ENCODE peak calls at places on chromosomes 13 and 19, in four cellular contexts. P, E, Z and B are unnamed samples.

GRCh38 chr19:14477417-14478112 is 2.4 kb upstream of the PTGER1 start:
- DNase-seq in E (no peak), Z (no peak), P (no peak), B (peak)

GRCh38 chr13:97539651-97540230 is 105.8 kb downstream of the RAP2A start:
- DNase-seq in Z (no peak), E (no peak), P (no peak), B (no peak)

GRCh38 chr19:35048911-35049411 is 7.4 kb downstream of the HPN start:
- DNase-seq in E (no peak), Z (no peak), P (no peak), B (no peak)

GRCh38 chr19:13689050-13689449 is 75.3 kb upstream of the MRI1 start:
- DNase-seq in Z (peak), P (peak), E (peak), B (peak)

GRCh38 chr13:44732503-44733098 is 156.5 kb upstream of the TSC22D1 start:
- DNase-seq in P (no peak), E (no peak), Z (peak), B (no peak)

GRCh38 chr19:5436101-5436947 is 18.9 kb upstream of the ZNRF4 start:
- DNase-seq in Z (no peak), E (peak), P (no peak), B (peak)

GRCh38 chr13:89361909-89362308 is 1690.7 kb downstream of the SLITRK5 start:
- DNase-seq in Z (no peak), P (no peak), E (no peak), B (no peak)

GRCh38 chr13:39159971-39160370 is 121.7 kb downstream of the NHLRC3 start:
- DNase-seq in E (no peak), Z (no peak), P (no peak), B (no peak)

GRCh38 chr19:54478677-54479266 is 5.7 kb upstream of the CDC42EP5 start:
- DNase-seq in E (peak), Z (peak), P (peak), B (peak)

GRCh38 chr13:59601993-59602392 is 561.7 kb downstream of the DIAPH3 start:
- DNase-seq in P (no peak), Z (no peak), E (no peak), B (no peak)

GRCh38 chr13:75798353-75799245 is 162.5 kb downstream of the LMO7 start:
- DNase-seq in E (no peak), Z (no peak), P (peak), B (no peak)

GRCh38 chr13:94311893-94312292 is 167.6 kb downstream of the DCT start:
- DNase-seq in E (no peak), Z (no peak), P (no peak), B (no peak)

GRCh38 chr19:41323430-41324125 is 13.6 kb downstream of the CCDC97 start:
- DNase-seq in E (peak), Z (peak), P (no peak), B (peak)

GRCh38 chr19:4499855-4500254 is 18.4 kb downstream of the PLIN4 start:
- DNase-seq in E (no peak), Z (no peak), P (no peak), B (no peak)

GRCh38 chr13:99484405-99484981 is 16.8 kb upstream of the TM9SF2 start:
- DNase-seq in P (no peak), Z (no peak), E (no peak), B (no peak)

GRCh38 chr13:27868639-27869435 is 51.0 kb upstream of the PDX1 start:
- DNase-seq in E (no peak), Z (no peak), P (peak), B (no peak)

GRCh38 chr19:34962945-34963530 is 991 bp downstream of the ZNF792 start:
- DNase-seq in P (no peak), E (peak), Z (no peak), B (peak)

GRCh38 chr19:48556163-48556562 is 4.2 kb downstream of the SULT2B1 start:
- DNase-seq in Z (peak), P (no peak), E (no peak), B (no peak)

GRCh38 chr19:42095814-42096230 is 19.9 kb downstream of the ZNF574 start:
- DNase-seq in Z (no peak), E (peak), P (no peak), B (no peak)

GRCh38 chr13:43411211-43411610 is 375.6 kb downstream of the ENOX1 start:
- DNase-seq in P (no peak), E (no peak), Z (no peak), B (no peak)

GRCh38 chr19:30335306-30335886 is 36.8 kb upstream of the ZNF536 start:
- DNase-seq in P (no peak), E (no peak), Z (no peak), B (no peak)

GRCh38 chr13:41505209-41505835 is 48.0 kb downstream of the RGCC start:
- DNase-seq in Z (no peak), E (no peak), P (no peak), B (no peak)
- TF ChIP-seq ZBTB33 in Z (no peak), E (no peak), P (no peak), B (no peak)

DNA sequence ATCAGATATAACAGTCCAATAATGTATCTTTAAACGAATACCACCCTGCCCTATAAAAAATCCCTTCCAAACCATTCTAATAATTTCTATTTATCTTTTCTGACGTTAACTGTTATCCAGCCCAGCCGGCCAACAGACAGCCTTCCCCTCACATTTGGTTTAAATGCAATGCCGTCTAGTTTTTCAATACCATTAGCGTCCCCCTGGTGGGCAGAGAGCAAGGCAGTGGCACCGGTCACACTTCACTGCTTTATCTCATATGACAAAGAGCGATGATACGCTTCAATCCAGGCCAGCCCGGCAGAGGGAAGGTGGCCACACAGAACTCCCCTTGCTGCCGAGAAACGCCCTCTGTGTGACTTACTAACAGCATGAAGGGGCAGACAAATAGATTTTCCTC is 402.1 kb upstream of the ZNF507 start:
- DNase-seq in Z (no peak), P (no peak), E (no peak), B (peak)
- TF ChIP-seq SIN3A in Z (no peak), P (no peak), E (no peak), B (no peak)

GRCh38 chr19:52691215-52691610 is 43.6 kb downstream of the ZNF611 start:
- DNase-seq in Z (no peak), P (no peak), E (peak), B (no peak)
- H3K4me3 ChIP-seq in Z (no peak), P (no peak), E (peak), B (no peak)

GRCh38 chr13:77028202-77028601 is 1.2 kb upstream of the FBXL3 start:
- DNase-seq in E (peak), P (no peak), Z (no peak), B (no peak)
- TF ChIP-seq ZBTB33 in E (no peak), P (no peak), Z (no peak), B (no peak)

DNA sequence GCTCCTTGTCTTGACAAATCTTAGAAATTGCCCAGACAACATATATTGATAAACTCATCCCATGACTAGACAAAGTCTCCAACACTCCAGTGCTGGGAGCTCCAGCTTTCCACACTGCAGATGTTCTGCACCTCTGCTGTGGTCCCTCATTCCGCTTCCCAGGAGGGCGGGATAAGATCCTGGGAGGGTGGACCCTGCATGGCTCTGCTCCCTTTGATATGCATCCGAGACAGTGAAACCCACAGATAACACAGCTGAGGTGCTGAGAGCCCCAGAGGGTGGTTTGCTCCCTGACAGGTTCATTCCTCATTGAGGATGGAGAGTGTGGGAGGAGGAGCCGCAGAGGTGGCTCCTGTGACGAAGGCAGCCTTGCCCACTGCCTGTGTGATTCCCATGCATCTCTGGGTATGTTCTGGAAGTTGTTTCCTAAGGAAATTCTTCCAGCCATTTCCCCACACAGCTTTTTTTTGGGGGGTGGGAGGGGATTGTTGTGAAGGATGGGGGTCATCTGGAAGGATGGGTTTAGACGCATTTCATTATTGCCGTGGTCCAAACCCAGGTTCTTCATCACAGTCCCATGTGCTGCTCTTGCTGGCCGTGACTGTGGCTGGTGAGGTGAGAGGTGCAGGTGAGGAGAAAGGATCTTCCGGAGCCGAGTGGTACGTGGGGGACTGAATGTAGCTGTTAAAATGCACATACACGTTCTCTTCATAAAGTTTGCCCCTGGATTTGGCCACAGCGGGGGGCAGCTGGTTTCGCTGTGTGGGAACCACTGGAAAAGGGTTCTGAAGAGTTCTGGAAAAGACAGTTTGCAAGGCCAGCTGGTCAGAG is 46.4 kb downstream of the SLC7A9 start:
- DNase-seq in Z (no peak), E (no peak), P (no peak), B (no peak)
- TF ChIP-seq SIN3A in Z (no peak), E (no peak), P (no peak), B (no peak)

GRCh38 chr13:113110852-113111315 is 5.3 kb downstream of the F7 start:
- DNase-seq in Z (no peak), P (no peak), E (no peak), B (peak)
- H3K4me3 ChIP-seq in Z (no peak), P (no peak), E (no peak), B (peak)

DNA sequence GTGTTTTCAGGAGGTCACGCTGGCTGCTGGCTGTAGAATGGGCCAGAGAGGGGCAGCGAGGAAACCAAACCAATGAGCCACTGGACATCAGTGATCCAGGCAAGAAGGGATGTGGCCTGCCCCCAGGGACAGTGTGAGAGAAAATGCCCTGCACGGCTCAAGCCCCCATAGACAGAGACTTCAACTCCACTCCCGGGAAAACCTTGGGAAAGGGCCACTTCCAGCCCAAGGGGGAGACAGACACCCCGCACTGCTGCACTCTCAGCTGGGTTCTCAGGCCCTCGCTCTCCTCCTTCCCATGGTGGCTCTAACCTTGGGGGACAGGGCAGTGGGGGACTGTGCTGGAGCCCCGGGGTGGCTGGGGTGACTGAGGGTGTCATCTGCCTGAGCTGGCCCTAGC is 172.0 kb downstream of the KATNAL1 start:
- DNase-seq in Z (no peak), E (no peak), P (no peak), B (no peak)
- TF ChIP-seq ZBTB33 in Z (no peak), E (no peak), P (no peak), B (no peak)

GRCh38 chr13:35822666-35823065 is 308.5 kb downstream of the DCLK1 start:
- DNase-seq in P (no peak), Z (no peak), E (no peak), B (no peak)

GRCh38 chr13:35814573-35814972 is 316.6 kb downstream of the DCLK1 start:
- DNase-seq in Z (no peak), E (no peak), P (no peak), B (no peak)

GRCh38 chr13:35817642-35818576 is 313.3 kb downstream of the DCLK1 start:
- DNase-seq in Z (no peak), E (no peak), P (no peak), B (no peak)

GRCh38 chr13:35824395-35824794 is 306.8 kb downstream of the DCLK1 start:
- DNase-seq in P (no peak), Z (no peak), E (no peak), B (no peak)

DNA sequence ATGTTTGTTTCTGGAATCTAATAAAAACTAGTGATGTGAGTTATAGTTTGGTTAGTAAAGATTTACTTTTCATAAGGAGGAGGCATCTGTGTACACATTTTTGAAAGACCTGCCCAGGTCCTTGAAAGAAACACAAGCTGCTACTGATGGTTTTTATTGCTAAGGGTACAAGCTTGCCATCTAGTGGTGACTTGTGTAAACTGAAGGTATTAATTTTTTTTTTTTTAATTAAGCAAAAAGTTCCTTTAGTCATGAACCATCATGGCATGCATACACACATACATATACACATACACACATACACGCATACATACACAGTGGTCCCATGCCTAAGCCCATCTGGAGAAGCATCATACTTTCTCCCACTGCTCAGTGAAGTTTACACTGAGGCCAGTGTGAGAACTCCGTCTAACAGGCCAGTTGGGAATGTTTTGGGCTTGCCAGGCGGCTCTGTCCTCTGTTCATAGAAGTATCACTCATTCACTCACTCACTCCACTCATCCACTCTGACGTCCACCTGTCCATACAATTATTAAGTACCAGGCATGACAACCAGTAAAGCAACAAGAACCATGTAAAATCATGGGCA is 312.5 kb downstream of the DCLK1 start:
- DNase-seq in Z (peak), P (peak), E (peak), B (peak)
- TF ChIP-seq SIN3A in Z (no peak), P (no peak), E (no peak), B (no peak)

DNA sequence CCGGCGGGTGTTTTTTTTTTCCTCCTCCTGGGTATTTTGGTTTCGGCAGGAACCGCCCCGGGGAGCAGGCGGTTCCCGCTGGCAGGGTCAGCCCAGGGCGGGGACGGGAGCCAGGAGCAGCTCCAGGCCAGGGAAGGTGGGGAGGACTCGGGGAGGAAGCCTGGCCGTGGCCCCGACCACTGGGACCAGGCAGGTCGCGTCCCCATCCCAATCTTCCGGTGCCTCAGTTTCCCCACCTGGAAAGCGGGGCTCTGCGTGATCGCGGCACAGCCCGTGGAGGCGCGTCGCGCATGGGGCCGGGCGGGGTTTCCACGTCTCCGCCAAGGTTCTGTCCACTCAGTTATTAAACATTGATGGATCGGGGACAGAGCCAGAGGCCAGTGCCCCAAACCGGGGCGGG is 34.8 kb downstream of the IL12RB1 start:
- DNase-seq in P (no peak), E (no peak), Z (no peak), B (no peak)
- H3K4me3 ChIP-seq in P (no peak), E (no peak), Z (no peak), B (no peak)